ENCODE peak calls at places on chromosome 10, in ten cellular contexts. A is stomach, T is vagina, O is body of pancreas, M is prostate gland, G is heart left ventricle, S is upper lobe of left lung, B is HCT116, F is breast epithelium, Q is K562. P is an unnamed sample.
A peak's percentile ranks its signal among the peaks of the same experiment; 100 is the strongest.

GRCh38 chr10:103517234-103518085 is 24.0 kb downstream of the NEURL1 start:
- DNase-seq in A (peak; percentile 8), T (no peak), O (no peak), M (no peak), G (no peak), S (no peak), B (no peak), F (peak; percentile 12), Q (no peak), P (no peak)

GRCh38 chr10:103089493-103089892 is 103.6 kb downstream of the NT5C2 start:
- DNase-seq in A (no peak), T (no peak), O (no peak), M (no peak), G (no peak), S (no peak), B (no peak), F (no peak), Q (no peak), P (no peak)

GRCh38 chr10:116053910-116054309 is 219.1 kb downstream of the GFRA1 start:
- DNase-seq in A (no peak), T (no peak), O (no peak), M (no peak), G (no peak), S (no peak), B (no peak), F (no peak), Q (no peak), P (no peak)

GRCh38 chr10:3468919-3469638 is 296.5 kb upstream of the PITRM1 start:
- DNase-seq in A (no peak), T (no peak), O (peak; percentile 59), M (peak; percentile 63), G (peak; percentile 71), S (peak; percentile 41), B (peak; percentile 44), F (no peak), Q (no peak), P (peak; percentile 63)

GRCh38 chr10:74187237-74187636 is 36.2 kb downstream of the ADK start:
- DNase-seq in A (no peak), T (no peak), O (no peak), M (no peak), G (no peak), S (no peak), B (no peak), F (no peak), Q (no peak), P (no peak)

GRCh38 chr10:61791216-61791615 is 110.3 kb upstream of the ARID5B start:
- DNase-seq in A (no peak), T (no peak), O (no peak), M (no peak), G (no peak), S (no peak), B (no peak), F (no peak), Q (no peak), P (no peak)

GRCh38 chr10:79053481-79054202 is 15.1 kb upstream of the ZMIZ1 start:
- DNase-seq in A (no peak), T (no peak), O (peak; percentile 1), M (no peak), G (peak; percentile 22), S (peak; percentile 9), B (no peak), F (peak; percentile 12), Q (no peak), P (no peak)

GRCh38 chr10:100745882-100746412 is 565 bp downstream of the PAX2 start:
- DNase-seq in A (no peak), T (no peak), O (no peak), M (no peak), G (no peak), S (no peak), B (no peak), F (no peak), Q (no peak), P (no peak)

GRCh38 chr10:58359541-58359940 is 24.7 kb downstream of the UBE2D1 start:
- DNase-seq in A (no peak), T (no peak), O (no peak), M (no peak), G (no peak), S (no peak), B (no peak), F (no peak), Q (no peak), P (no peak)

GRCh38 chr10:71260622-71261325 is 48.4 kb downstream of the UNC5B start:
- DNase-seq in A (no peak), T (no peak), O (no peak), M (no peak), G (peak; percentile 73), S (peak; percentile 77), B (peak; percentile 47), F (no peak), Q (no peak), P (peak; percentile 88)

GRCh38 chr10:18085855-18086254 is 54.4 kb upstream of the CACNB2 start:
- DNase-seq in A (no peak), T (no peak), O (no peak), M (no peak), G (no peak), S (no peak), B (no peak), F (no peak), Q (no peak), P (no peak)

GRCh38 chr10:4596951-4597350 is 229.1 kb upstream of the AKR1E2 start:
- DNase-seq in A (no peak), T (no peak), O (no peak), M (no peak), G (no peak), S (no peak), B (no peak), F (no peak), Q (no peak), P (no peak)

DNA sequence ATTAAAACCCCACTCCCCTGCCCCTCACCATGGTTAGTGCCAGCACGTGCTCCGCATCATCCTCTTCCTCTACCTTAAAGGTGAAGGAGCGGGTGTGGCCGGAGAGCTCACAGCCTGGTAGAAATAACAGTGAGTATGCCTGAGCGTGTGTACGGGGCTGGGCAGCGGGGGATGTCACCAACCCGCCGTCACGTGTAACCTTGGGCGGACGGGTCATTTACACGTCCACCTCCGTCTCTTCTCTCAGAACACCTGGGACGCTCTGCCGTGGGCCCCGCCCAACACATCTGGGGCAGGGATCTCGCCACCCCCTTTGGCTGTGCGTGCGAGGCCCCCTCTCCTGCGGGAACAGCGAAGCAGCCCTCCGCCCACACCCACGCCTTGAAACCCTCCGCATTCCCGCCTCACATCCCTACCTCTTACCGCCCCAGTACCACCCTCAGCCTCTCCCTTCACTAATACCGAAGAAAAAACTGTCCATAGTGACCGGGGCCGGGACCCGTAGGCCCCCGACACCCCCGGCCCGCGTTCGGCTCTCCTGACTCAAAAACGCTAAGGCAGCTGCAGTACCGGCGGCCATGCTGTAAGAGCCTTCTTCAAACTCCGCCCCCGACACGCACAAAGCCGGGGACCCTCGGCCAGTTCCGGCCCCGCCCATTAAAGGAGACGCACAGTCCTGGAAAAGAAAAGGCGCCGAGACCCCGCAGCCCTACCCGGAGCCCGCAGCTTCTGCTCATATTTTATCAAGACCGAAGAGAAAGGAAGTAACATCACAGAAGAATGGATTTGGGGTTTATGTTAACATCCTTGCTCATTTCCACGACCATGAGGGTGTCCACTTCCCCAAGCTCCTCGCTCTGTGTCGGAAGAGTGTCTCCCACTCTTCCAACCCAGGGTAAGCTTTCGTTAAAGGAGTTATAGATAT is at the start of gene NPM3:
- DNase-seq in A (peak; percentile 81), T (no peak), O (peak; percentile 87), M (peak; percentile 83), G (peak; percentile 85), S (peak; percentile 83), B (peak; percentile 59), F (peak; percentile 78), Q (peak; percentile 87), P (peak; percentile 78)
- TF ChIP-seq POLR2A in A (no peak), T (no peak), O (no peak), M (no peak), G (no peak), S (no peak), B (peak; percentile 65), F (no peak), Q (peak; percentile 79), P (no peak)

GRCh38 chr10:80470266-80470665 is 16.2 kb downstream of the TSPAN14 start:
- DNase-seq in A (no peak), T (no peak), O (no peak), M (no peak), G (no peak), S (no peak), B (no peak), F (no peak), Q (no peak), P (no peak)

GRCh38 chr10:80471715-80472233 is 17.7 kb downstream of the TSPAN14 start:
- DNase-seq in A (no peak), T (no peak), O (no peak), M (no peak), G (no peak), S (no peak), B (peak; percentile 56), F (no peak), Q (no peak), P (no peak)

GRCh38 chr10:80472234-80473095 is 18.4 kb downstream of the TSPAN14 start:
- DNase-seq in A (no peak), T (no peak), O (no peak), M (no peak), G (no peak), S (no peak), B (no peak), F (no peak), Q (no peak), P (no peak)

GRCh38 chr10:80468806-80469421 is 14.8 kb downstream of the TSPAN14 start:
- DNase-seq in A (no peak), T (no peak), O (no peak), M (peak; percentile 54), G (no peak), S (no peak), B (no peak), F (no peak), Q (no peak), P (no peak)

GRCh38 chr10:80471009-80471408 is 16.9 kb downstream of the TSPAN14 start:
- DNase-seq in A (no peak), T (no peak), O (no peak), M (peak; percentile 65), G (no peak), S (no peak), B (no peak), F (no peak), Q (no peak), P (no peak)
- H3K4me1 ChIP-seq in A (peaks cover 97% of the 10 kb centered on the region), T (peaks cover 100% of the 10 kb centered on the region), O (peaks cover 72% of the 10 kb centered on the region), M (peaks cover 38% of the 10 kb centered on the region), G (peaks cover 63% of the 10 kb centered on the region), S (peaks cover 99% of the 10 kb centered on the region), B (peaks cover 54% of the 10 kb centered on the region), F (peaks cover 8% of the 10 kb centered on the region), Q (peaks cover 32% of the 10 kb centered on the region), P (no peaks in the 10 kb centered on the region)

DNA sequence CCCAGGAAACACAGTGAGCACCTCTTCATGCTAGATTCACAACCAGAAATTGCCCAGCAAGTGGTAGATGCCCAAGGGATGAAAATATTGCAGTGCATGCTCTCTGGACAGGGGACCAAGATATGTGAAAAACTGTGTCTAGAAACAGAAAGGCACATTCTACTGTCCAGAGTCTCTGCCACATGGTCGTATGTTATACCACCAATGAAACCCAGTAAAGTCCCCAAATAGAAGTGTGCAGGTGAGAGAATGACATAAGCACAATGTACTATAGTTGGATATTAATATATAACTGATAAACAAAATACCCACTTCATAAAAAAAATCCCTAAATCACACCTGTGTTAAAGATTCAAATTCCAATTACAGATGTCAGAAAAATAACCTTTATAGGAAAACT is 43.8 kb downstream of the RASGEF1A start:
- DNase-seq in A (no peak), T (no peak), O (no peak), M (no peak), G (no peak), S (no peak), B (no peak), F (no peak), Q (no peak), P (no peak)
- H3K27ac ChIP-seq in A (no peak overlapping the region), T (no peak overlapping the region), O (no peak overlapping the region), M (no peak overlapping the region), G (no peak overlapping the region), S (no peak overlapping the region), B (no peak overlapping the region), F (no peak overlapping the region), Q (no peak overlapping the region), P (no peak overlapping the region)

GRCh38 chr10:94678475-94678874 is 5.1 kb upstream of the CYP2C18 start:
- DNase-seq in A (no peak), T (no peak), O (no peak), M (no peak), G (no peak), S (no peak), B (no peak), F (no peak), Q (no peak), P (no peak)
- TF ChIP-seq POLR2A in A (no peak), T (no peak), O (no peak), M (no peak), G (no peak), S (no peak), B (no peak), F (no peak), Q (no peak), P (no peak)